ENCODE peak calls at places on chromosomes 3 and 15, in six cellular contexts. S is stimulated activated naive CD4-positive, alpha-beta T cell; A is foreskin fibroblast; B is AG04450; H is activated CD8-positive, alpha-beta memory T cell treated with anti-CD3 and anti-CD28 coated beads for 48 hours; Y is GDM1. U is an unnamed sample.

GRCh38 chr3:124347418-124347817 is 355.5 kb upstream of the ROPN1 start:
- DNase-seq in A (peak), Y (no peak), S (no peak), H (no peak), B (no peak), U (no peak)

GRCh38 chr15:98671060-98672008 is 23.0 kb downstream of the IGF1R start:
- DNase-seq in B (no peak), A (peak), Y (no peak), H (no peak), S (no peak), U (no peak)

GRCh38 chr3:190847423-190847822 is 15.1 kb downstream of the GMNC start:
- DNase-seq in H (no peak), Y (no peak), B (no peak), A (no peak), S (no peak), U (no peak)

GRCh38 chr3:4990061-4990460 is 10.8 kb downstream of the BHLHE40 start:
- DNase-seq in A (no peak), S (no peak), B (no peak), Y (no peak), H (no peak), U (no peak)

GRCh38 chr3:161630791-161631190 is 134.2 kb downstream of the OTOL1 start:
- DNase-seq in A (peak), H (no peak), S (no peak), Y (no peak), B (no peak), U (no peak)

GRCh38 chr15:51321316-51321715 is 17.1 kb downstream of the CYP19A1 start:
- DNase-seq in B (no peak), Y (no peak), H (no peak), A (no peak), S (no peak), U (no peak)

GRCh38 chr15:47301481-47301880 is 415.8 kb upstream of the SEMA6D start:
- DNase-seq in H (no peak), S (no peak), Y (no peak), A (no peak), B (no peak), U (no peak)

GRCh38 chr3:50502584-50503423 is 630 bp downstream of the CACNA2D2 start:
- DNase-seq in Y (no peak), S (no peak), B (no peak), A (no peak), H (no peak), U (no peak)

GRCh38 chr3:65950340-65951326 is 88.1 kb downstream of the MAGI1 start:
- DNase-seq in S (no peak), Y (no peak), H (no peak), A (no peak), B (no peak), U (no peak)

GRCh38 chr3:81378552-81379288 is 382.7 kb downstream of the GBE1 start:
- DNase-seq in B (no peak), H (no peak), Y (peak), S (no peak), A (no peak), U (no peak)

GRCh38 chr15:56342653-56343052 is 22.6 kb upstream of the TEX9 start:
- DNase-seq in B (no peak), A (no peak), H (no peak), Y (no peak), S (no peak), U (no peak)

GRCh38 chr3:10377148-10377725 is 56.3 kb upstream of the SEC13 start:
- DNase-seq in H (no peak), A (no peak), Y (no peak), B (no peak), S (no peak), U (no peak)

GRCh38 chr3:42177068-42177800 is 86.1 kb downstream of the TRAK1 start:
- DNase-seq in B (no peak), H (no peak), A (no peak), S (no peak), Y (no peak), U (no peak)